ENCODE peak calls at places on chromosomes 7 and 10, in ten cellular contexts. One of them, this sample, is unnamed.

GRCh38 chr10:48480397-48481374 is 124.2 kb downstream of the ARHGAP22 start:
- DNase-seq in H54: no peak
- DNase-seq in NB4: no peak
- DNase-seq in lower leg skin: no peak
- DNase-seq in suprapubic skin: no peak
- DNase-seq in ovary: no peak
- DNase-seq in body of pancreas: no peak
- DNase-seq in H1: no peak
- DNase-seq in adrenal gland: no peak
- DNase-seq in heart left ventricle: no peak
- DNase-seq in this sample: no peak

GRCh38 chr7:132402751-132403245 is 173.5 kb downstream of the PLXNA4 start:
- DNase-seq in body of pancreas: no peak
- DNase-seq in suprapubic skin: peak; percentile 71
- DNase-seq in lower leg skin: no peak
- DNase-seq in heart left ventricle: peak; percentile 47
- DNase-seq in H54: no peak
- DNase-seq in adrenal gland: no peak
- DNase-seq in ovary: peak; percentile 77
- DNase-seq in NB4: no peak
- DNase-seq in H1: no peak
- DNase-seq in this sample: no peak

GRCh38 chr7:81180573-81180972 is 261.7 kb upstream of the SEMA3C start:
- DNase-seq in lower leg skin: no peak
- DNase-seq in suprapubic skin: no peak
- DNase-seq in H1: no peak
- DNase-seq in heart left ventricle: no peak
- DNase-seq in ovary: no peak
- DNase-seq in adrenal gland: no peak
- DNase-seq in body of pancreas: no peak
- DNase-seq in H54: no peak
- DNase-seq in NB4: no peak
- DNase-seq in this sample: no peak

GRCh38 chr10:10914129-10914528 is 103.5 kb upstream of the CELF2 start:
- DNase-seq in body of pancreas: no peak
- DNase-seq in NB4: no peak
- DNase-seq in heart left ventricle: peak; percentile 47
- DNase-seq in ovary: no peak
- DNase-seq in lower leg skin: no peak
- DNase-seq in adrenal gland: no peak
- DNase-seq in suprapubic skin: no peak
- DNase-seq in H54: no peak
- DNase-seq in H1: no peak
- DNase-seq in this sample: no peak

GRCh38 chr7:121126801-121127534 is 138.5 kb downstream of the CPED1 start:
- DNase-seq in H1: no peak
- DNase-seq in ovary: no peak
- DNase-seq in NB4: peak; percentile 25
- DNase-seq in lower leg skin: no peak
- DNase-seq in body of pancreas: no peak
- DNase-seq in heart left ventricle: no peak
- DNase-seq in H54: no peak
- DNase-seq in adrenal gland: no peak
- DNase-seq in suprapubic skin: no peak
- DNase-seq in this sample: no peak

GRCh38 chr7:69433086-69433485 is 165.2 kb upstream of the AUTS2 start:
- DNase-seq in H1: no peak
- DNase-seq in ovary: no peak
- DNase-seq in NB4: no peak
- DNase-seq in H54: no peak
- DNase-seq in heart left ventricle: no peak
- DNase-seq in adrenal gland: no peak
- DNase-seq in lower leg skin: no peak
- DNase-seq in body of pancreas: no peak
- DNase-seq in suprapubic skin: no peak
- DNase-seq in this sample: no peak

GRCh38 chr10:125159486-125159931 is 854 bp downstream of the CTBP2 start:
- DNase-seq in NB4: peak; percentile 64
- DNase-seq in ovary: peak; percentile 67
- DNase-seq in lower leg skin: no peak
- DNase-seq in adrenal gland: peak; percentile 43
- DNase-seq in body of pancreas: peak; percentile 53
- DNase-seq in heart left ventricle: no peak
- DNase-seq in H1: peak; percentile 48
- DNase-seq in suprapubic skin: no peak
- DNase-seq in H54: peak; percentile 30
- DNase-seq in this sample: no peak

GRCh38 chr7:96547371-96547811 is 162.3 kb downstream of the SEM1 start:
- DNase-seq in H1: no peak
- DNase-seq in NB4: no peak
- DNase-seq in body of pancreas: no peak
- DNase-seq in H54: no peak
- DNase-seq in suprapubic skin: no peak
- DNase-seq in lower leg skin: no peak
- DNase-seq in heart left ventricle: no peak
- DNase-seq in ovary: no peak
- DNase-seq in adrenal gland: no peak
- DNase-seq in this sample: no peak

GRCh38 chr7:159086301-159086925 is 58.3 kb downstream of the VIPR2 start:
- DNase-seq in suprapubic skin: peak; percentile 28
- DNase-seq in lower leg skin: no peak
- DNase-seq in NB4: no peak
- DNase-seq in body of pancreas: peak; percentile 7
- DNase-seq in H1: peak; percentile 35
- DNase-seq in adrenal gland: no peak
- DNase-seq in heart left ventricle: peak; percentile 14
- DNase-seq in H54: no peak
- DNase-seq in ovary: no peak
- DNase-seq in this sample: no peak

GRCh38 chr10:91194497-91195179 is 25.8 kb upstream of the PCGF5 start:
- DNase-seq in NB4: no peak
- DNase-seq in body of pancreas: no peak
- DNase-seq in suprapubic skin: no peak
- DNase-seq in adrenal gland: no peak
- DNase-seq in H1: no peak
- DNase-seq in lower leg skin: no peak
- DNase-seq in heart left ventricle: no peak
- DNase-seq in ovary: no peak
- DNase-seq in H54: no peak
- DNase-seq in this sample: no peak

GRCh38 chr7:134783294-134784069 is 4.0 kb downstream of the CALD1 start:
- DNase-seq in suprapubic skin: no peak
- DNase-seq in ovary: no peak
- DNase-seq in body of pancreas: no peak
- DNase-seq in adrenal gland: no peak
- DNase-seq in H1: peak; percentile 38
- DNase-seq in H54: no peak
- DNase-seq in heart left ventricle: no peak
- DNase-seq in lower leg skin: peak; percentile 3
- DNase-seq in NB4: no peak
- DNase-seq in this sample: no peak

GRCh38 chr7:95715274-95715673 is 57.1 kb upstream of the DYNC1I1 start:
- DNase-seq in lower leg skin: no peak
- DNase-seq in body of pancreas: no peak
- DNase-seq in H54: no peak
- DNase-seq in suprapubic skin: no peak
- DNase-seq in NB4: no peak
- DNase-seq in ovary: no peak
- DNase-seq in heart left ventricle: no peak
- DNase-seq in H1: no peak
- DNase-seq in adrenal gland: no peak
- DNase-seq in this sample: no peak

GRCh38 chr7:106717997-106718871 is 57.3 kb upstream of the CCDC71L start:
- DNase-seq in NB4: peak; percentile 97
- DNase-seq in suprapubic skin: no peak
- DNase-seq in H54: peak; percentile 38
- DNase-seq in heart left ventricle: peak; percentile 22
- DNase-seq in adrenal gland: peak; percentile 61
- DNase-seq in lower leg skin: peak; percentile 56
- DNase-seq in ovary: no peak
- DNase-seq in body of pancreas: no peak
- DNase-seq in H1: no peak
- DNase-seq in this sample: no peak

GRCh38 chr7:37040330-37040729 is 316.0 kb upstream of the AOAH start:
- DNase-seq in adrenal gland: no peak
- DNase-seq in H1: no peak
- DNase-seq in NB4: no peak
- DNase-seq in H54: no peak
- DNase-seq in suprapubic skin: no peak
- DNase-seq in heart left ventricle: no peak
- DNase-seq in body of pancreas: no peak
- DNase-seq in ovary: no peak
- DNase-seq in lower leg skin: no peak
- DNase-seq in this sample: no peak

DNA sequence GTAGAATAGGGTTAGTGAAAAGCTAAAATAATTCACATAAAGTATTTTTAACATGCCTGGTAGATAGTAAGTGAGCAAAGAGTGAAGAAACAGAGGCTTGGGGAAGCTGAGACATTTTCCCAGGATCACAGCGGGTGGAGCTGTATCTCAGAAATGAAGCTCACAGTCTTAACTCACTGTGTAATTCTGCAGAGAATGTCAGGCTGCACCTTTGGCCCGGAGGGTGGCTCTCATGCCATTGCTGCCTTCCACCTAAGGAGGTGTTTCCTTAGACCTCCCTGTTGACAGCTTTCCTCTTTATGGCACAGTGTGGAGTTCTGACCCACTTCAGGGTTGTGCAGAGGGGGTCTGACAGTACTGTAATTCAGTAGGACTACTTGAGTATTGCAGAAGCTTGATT is 2.9 kb upstream of the GTPBP4 start:
- DNase-seq in body of pancreas: no peak
- DNase-seq in H54: no peak
- DNase-seq in ovary: no peak
- DNase-seq in NB4: no peak
- DNase-seq in suprapubic skin: no peak
- DNase-seq in H1: no peak
- DNase-seq in heart left ventricle: no peak
- DNase-seq in adrenal gland: no peak
- DNase-seq in lower leg skin: no peak
- DNase-seq in this sample: no peak
- TF ChIP-seq POLR2A in body of pancreas: no peak
- TF ChIP-seq POLR2A in H54: no peak
- TF ChIP-seq POLR2A in ovary: no peak
- TF ChIP-seq POLR2A in NB4: no peak
- TF ChIP-seq POLR2A in suprapubic skin: no peak
- TF ChIP-seq POLR2A in H1: no peak
- TF ChIP-seq POLR2A in heart left ventricle: no peak
- TF ChIP-seq POLR2A in adrenal gland: no peak
- TF ChIP-seq POLR2A in lower leg skin: no peak
- TF ChIP-seq POLR2A in this sample: no peak

DNA sequence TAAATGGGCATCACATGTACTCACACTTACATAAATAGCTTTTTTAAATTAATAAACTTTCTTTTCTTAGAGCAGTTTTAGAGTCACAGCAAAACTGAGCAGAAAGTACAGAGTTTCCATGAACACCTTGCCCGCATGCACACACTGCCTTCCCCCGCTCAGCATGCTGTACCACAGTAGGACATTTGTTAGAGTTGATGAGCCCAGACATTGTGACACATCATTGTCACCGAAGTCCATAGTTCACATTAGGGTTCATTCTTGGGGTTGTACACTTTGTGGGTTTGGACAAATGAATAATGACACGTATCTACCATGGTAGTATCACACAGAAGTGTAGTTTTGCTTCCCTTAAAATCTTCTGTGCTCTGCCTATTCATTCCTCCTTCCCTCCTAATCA is 23.7 kb downstream of the UBN2 start:
- DNase-seq in body of pancreas: no peak
- DNase-seq in ovary: no peak
- DNase-seq in heart left ventricle: no peak
- DNase-seq in NB4: no peak
- DNase-seq in lower leg skin: no peak
- DNase-seq in H54: no peak
- DNase-seq in adrenal gland: no peak
- DNase-seq in H1: no peak
- DNase-seq in suprapubic skin: no peak
- DNase-seq in this sample: no peak
- TF ChIP-seq POLR2A in body of pancreas: no peak
- TF ChIP-seq POLR2A in ovary: no peak
- TF ChIP-seq POLR2A in heart left ventricle: no peak
- TF ChIP-seq POLR2A in NB4: no peak
- TF ChIP-seq POLR2A in lower leg skin: no peak
- TF ChIP-seq POLR2A in H54: no peak
- TF ChIP-seq POLR2A in adrenal gland: no peak
- TF ChIP-seq POLR2A in H1: no peak
- TF ChIP-seq POLR2A in suprapubic skin: no peak
- TF ChIP-seq POLR2A in this sample: no peak

GRCh38 chr10:122112625-122113160 is 123.7 kb downstream of the TACC2 start:
- DNase-seq in NB4: peak; percentile 62
- DNase-seq in suprapubic skin: peak; percentile 88
- DNase-seq in lower leg skin: peak; percentile 69
- DNase-seq in H1: peak; percentile 80
- DNase-seq in H54: peak; percentile 66
- DNase-seq in body of pancreas: peak; percentile 84
- DNase-seq in heart left ventricle: peak; percentile 86
- DNase-seq in adrenal gland: peak; percentile 89
- DNase-seq in ovary: peak; percentile 79
- DNase-seq in this sample: peak; percentile 86
- TF ChIP-seq POLR2A in NB4: no peak
- TF ChIP-seq POLR2A in suprapubic skin: peak; percentile 78
- TF ChIP-seq POLR2A in lower leg skin: no peak
- TF ChIP-seq POLR2A in H1: no peak
- TF ChIP-seq POLR2A in H54: peak; percentile 67
- TF ChIP-seq POLR2A in body of pancreas: no peak
- TF ChIP-seq POLR2A in heart left ventricle: no peak
- TF ChIP-seq POLR2A in adrenal gland: peak; percentile 95
- TF ChIP-seq POLR2A in ovary: peak; percentile 70
- TF ChIP-seq POLR2A in this sample: peak; percentile 76

GRCh38 chr10:103599907-103600306 is 106.4 kb downstream of the NEURL1 start:
- DNase-seq in NB4: no peak
- DNase-seq in H1: no peak
- DNase-seq in body of pancreas: no peak
- DNase-seq in suprapubic skin: no peak
- DNase-seq in adrenal gland: no peak
- DNase-seq in heart left ventricle: no peak
- DNase-seq in H54: no peak
- DNase-seq in lower leg skin: no peak
- DNase-seq in ovary: no peak
- DNase-seq in this sample: no peak

GRCh38 chr10:103600956-103601569 is 107.6 kb downstream of the NEURL1 start:
- DNase-seq in H54: no peak
- DNase-seq in suprapubic skin: no peak
- DNase-seq in heart left ventricle: no peak
- DNase-seq in ovary: no peak
- DNase-seq in lower leg skin: no peak
- DNase-seq in body of pancreas: no peak
- DNase-seq in H1: no peak
- DNase-seq in adrenal gland: no peak
- DNase-seq in NB4: no peak
- DNase-seq in this sample: no peak

GRCh38 chr10:103600325-103600724 is 106.8 kb downstream of the NEURL1 start:
- DNase-seq in H54: no peak
- DNase-seq in suprapubic skin: no peak
- DNase-seq in body of pancreas: no peak
- DNase-seq in heart left ventricle: no peak
- DNase-seq in ovary: no peak
- DNase-seq in NB4: no peak
- DNase-seq in adrenal gland: no peak
- DNase-seq in H1: no peak
- DNase-seq in lower leg skin: no peak
- DNase-seq in this sample: no peak

GRCh38 chr10:103599211-103599610 is 105.7 kb downstream of the NEURL1 start:
- DNase-seq in suprapubic skin: no peak
- DNase-seq in body of pancreas: no peak
- DNase-seq in heart left ventricle: no peak
- DNase-seq in ovary: peak; percentile 40
- DNase-seq in H1: no peak
- DNase-seq in lower leg skin: no peak
- DNase-seq in H54: no peak
- DNase-seq in NB4: no peak
- DNase-seq in adrenal gland: no peak
- DNase-seq in this sample: no peak

GRCh38 chr10:103598654-103599115 is 105.2 kb downstream of the NEURL1 start:
- DNase-seq in H54: peak; percentile 92
- DNase-seq in heart left ventricle: no peak
- DNase-seq in body of pancreas: peak; percentile 59
- DNase-seq in lower leg skin: no peak
- DNase-seq in NB4: peak; percentile 74
- DNase-seq in adrenal gland: peak; percentile 67
- DNase-seq in ovary: peak; percentile 70
- DNase-seq in suprapubic skin: no peak
- DNase-seq in H1: peak; percentile 81
- DNase-seq in this sample: no peak
- TF ChIP-seq POLR2A in H54: no peak
- TF ChIP-seq POLR2A in heart left ventricle: no peak
- TF ChIP-seq POLR2A in body of pancreas: no peak
- TF ChIP-seq POLR2A in lower leg skin: no peak
- TF ChIP-seq POLR2A in NB4: no peak
- TF ChIP-seq POLR2A in adrenal gland: no peak
- TF ChIP-seq POLR2A in ovary: no peak
- TF ChIP-seq POLR2A in suprapubic skin: no peak
- TF ChIP-seq POLR2A in H1: no peak
- TF ChIP-seq POLR2A in this sample: no peak

This sample was measured in right lobe of liver.